ENCODE peak calls at places on chromosomes 13 and 19, in nine cellular contexts. C is gastrocnemius medialis, V is upper lobe of left lung, S is OCI-LY7, I is A673, K is H1, X is spleen, U is foreskin keratinocyte, Y is heart left ventricle. F is an unnamed sample. For H3K4me1, the result is how much of the 10 kb centered on the place peaks cover.

GRCh38 chr19:43265664-43266025 is 3.7 kb downstream of the PSG9 start:
- DNase-seq in C (no peak), V (no peak), S (no peak), I (no peak), K (no peak), X (no peak), U (peak), Y (no peak), F (no peak)

GRCh38 chr13:109626386-109627171 is 159.8 kb downstream of the IRS2 start:
- DNase-seq in C (no peak), V (no peak), S (no peak), I (no peak), K (no peak), X (no peak), U (no peak), Y (no peak), F (no peak)

GRCh38 chr19:14906711-14907110 is 20.8 kb upstream of the OR7A17 start:
- DNase-seq in C (no peak), V (no peak), S (no peak), I (no peak), K (no peak), X (no peak), U (no peak), Y (no peak), F (no peak)

GRCh38 chr13:71632721-71633120 is 234.3 kb downstream of the DACH1 start:
- DNase-seq in C (no peak), V (no peak), S (no peak), I (peak), K (no peak), X (no peak), U (no peak), Y (no peak), F (no peak)

GRCh38 chr19:51621178-51621577 is 9.0 kb downstream of the SIGLEC5 start:
- DNase-seq in C (no peak), V (peak), S (peak), I (no peak), K (no peak), X (no peak), U (no peak), Y (no peak), F (no peak)

GRCh38 chr13:109199280-109199679 is 569.9 kb downstream of the MYO16 start:
- DNase-seq in C (no peak), V (no peak), S (no peak), I (peak), K (no peak), X (no peak), U (no peak), Y (no peak), F (no peak)

GRCh38 chr13:111112196-111112595 is 2.9 kb upstream of the ARHGEF7 start:
- DNase-seq in C (no peak), V (no peak), S (no peak), I (no peak), K (no peak), X (no peak), U (no peak), Y (no peak), F (no peak)

GRCh38 chr19:8241646-8242045 is 32.5 kb downstream of the CERS4 start:
- DNase-seq in C (no peak), V (no peak), S (no peak), I (no peak), K (no peak), X (no peak), U (no peak), Y (no peak), F (no peak)

GRCh38 chr13:70905035-70905434 is 796.8 kb upstream of the KLHL1 start:
- DNase-seq in C (no peak), V (no peak), S (no peak), I (no peak), K (no peak), X (no peak), U (no peak), Y (no peak), F (no peak)

GRCh38 chr13:94999871-95000270 is 287.5 kb upstream of the SOX21 start:
- DNase-seq in C (no peak), V (no peak), S (no peak), I (no peak), K (no peak), X (no peak), U (no peak), Y (no peak), F (no peak)

GRCh38 chr19:36245210-36246005 is 30.5 kb downstream of the ZNF146 start:
- DNase-seq in C (no peak), V (no peak), S (no peak), I (peak), K (peak), X (no peak), U (no peak), Y (no peak), F (peak)

GRCh38 chr13:65966991-65967451 is 1263.1 kb downstream of the PCDH9 start:
- DNase-seq in C (no peak), V (no peak), S (peak), I (peak), K (no peak), X (no peak), U (peak), Y (no peak), F (no peak)

GRCh38 chr13:46914341-46914740 is 17.5 kb upstream of the HTR2A start:
- DNase-seq in C (no peak), V (no peak), S (no peak), I (no peak), K (no peak), X (no peak), U (peak), Y (no peak), F (no peak)

GRCh38 chr13:66266348-66266747 is 963.8 kb downstream of the PCDH9 start:
- DNase-seq in C (no peak), V (no peak), S (no peak), I (no peak), K (no peak), X (no peak), U (no peak), Y (no peak), F (no peak)

GRCh38 chr19:32606289-32606688 is 25.3 kb downstream of the PDCD5 start:
- DNase-seq in C (no peak), V (no peak), S (no peak), I (no peak), K (no peak), X (no peak), U (no peak), Y (no peak), F (no peak)

GRCh38 chr19:54352041-54352440 is 12.7 kb downstream of the LAIR1 start:
- DNase-seq in C (no peak), V (no peak), S (no peak), I (no peak), K (no peak), X (peak), U (no peak), Y (no peak), F (peak)

GRCh38 chr13:24074687-24075086 is 85.8 kb upstream of the SPATA13 start:
- DNase-seq in C (no peak), V (no peak), S (no peak), I (no peak), K (no peak), X (no peak), U (no peak), Y (no peak), F (no peak)

GRCh38 chr13:40061466-40062450 is 406.3 kb downstream of the COG6 start:
- DNase-seq in C (no peak), V (no peak), S (no peak), I (no peak), K (no peak), X (no peak), U (peak), Y (no peak), F (no peak)

GRCh38 chr13:40064723-40065122 is 409.3 kb downstream of the COG6 start:
- DNase-seq in C (no peak), V (no peak), S (no peak), I (peak), K (no peak), X (no peak), U (peak), Y (no peak), F (no peak)

GRCh38 chr13:40063743-40064142 is 408.3 kb downstream of the COG6 start:
- DNase-seq in C (no peak), V (no peak), S (no peak), I (no peak), K (no peak), X (no peak), U (no peak), Y (no peak), F (no peak)

GRCh38 chr13:40064154-40064713 is 408.8 kb downstream of the COG6 start:
- DNase-seq in C (no peak), V (no peak), S (no peak), I (no peak), K (no peak), X (no peak), U (no peak), Y (no peak), F (no peak)

DNA sequence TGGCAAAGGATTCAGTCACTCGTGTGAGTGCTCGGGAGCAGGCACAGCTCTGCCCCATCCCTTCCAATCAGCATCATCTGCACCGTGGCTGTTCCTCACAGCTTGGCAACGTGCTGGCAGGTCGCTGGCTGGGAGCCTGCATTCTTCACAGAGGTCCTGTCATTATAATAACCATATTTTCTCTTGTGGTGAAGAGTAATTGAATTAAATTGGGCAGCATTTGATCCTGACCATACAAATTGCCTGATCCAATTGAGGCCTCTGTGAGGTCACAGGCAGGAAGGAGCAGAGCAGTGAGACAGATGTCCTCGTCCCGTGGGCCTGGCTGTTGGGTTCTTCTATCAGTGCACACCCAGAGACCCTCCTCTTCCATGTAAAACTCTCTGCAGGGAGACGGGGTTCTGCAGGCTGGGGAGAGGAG is 407.8 kb downstream of the COG6 start:
- DNase-seq in C (no peak), V (no peak), S (no peak), I (no peak), K (no peak), X (no peak), U (no peak), Y (no peak), F (no peak)
- H3K4me1 ChIP-seq in C (under half), V (under half), S (under half), I (under half), K (under half), X (under half), U (under half), Y (under half), F (under half)

GRCh38 chr19:2933490-2933910 is 11.3 kb downstream of the ZNF77 start:
- DNase-seq in C (no peak), V (no peak), S (no peak), I (no peak), K (no peak), X (no peak), U (no peak), Y (no peak), F (no peak)
- TF ChIP-seq CTCF in C (no peak), V (no peak), S (no peak), I (no peak), K (no peak), X (no peak), U (no peak), Y (no peak), F (no peak)

DNA sequence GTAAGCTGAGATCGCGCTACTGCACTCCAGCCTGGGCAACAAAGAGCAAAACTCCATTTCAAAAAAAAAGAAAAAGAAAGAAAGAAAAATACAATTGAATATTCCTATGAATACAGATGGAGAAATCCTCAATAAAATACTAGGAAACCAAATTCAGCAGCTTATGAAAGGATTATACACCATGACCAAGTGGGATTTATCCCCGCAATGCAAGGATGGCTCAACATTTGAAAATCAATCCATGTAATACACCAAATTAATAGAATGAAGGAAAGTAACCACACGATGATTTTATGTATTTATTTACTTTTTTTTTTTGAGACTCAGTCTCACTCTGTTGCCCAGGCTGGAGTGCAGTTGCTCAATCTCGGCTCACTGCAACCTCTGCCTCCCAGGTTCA is 19.5 kb upstream of the TM6SF2 start:
- DNase-seq in C (no peak), V (no peak), S (no peak), I (no peak), K (no peak), X (no peak), U (no peak), Y (no peak), F (no peak)
- H3K4me1 ChIP-seq in C (under half), V (under half), S (under half), I (under half), K (under half), X (under half), U (under half), Y (under half), F (under half)

GRCh38 chr19:50357178-50358100 is 8.0 kb downstream of the NAPSA start:
- DNase-seq in C (no peak), V (peak), S (peak), I (peak), K (peak), X (peak), U (no peak), Y (peak), F (peak)
- TF ChIP-seq CTCF in C (peak), V (peak), S (peak), I (peak), K (peak), X (peak), U (peak), Y (peak), F (peak)

GRCh38 chr13:73273276-73273675 is 214.5 kb downstream of the KLF5 start:
- DNase-seq in C (no peak), V (no peak), S (no peak), I (no peak), K (no peak), X (no peak), U (no peak), Y (no peak), F (no peak)
- H3K4me1 ChIP-seq in C (under half), V (under half), S (under half), I (under half), K (under half), X (under half), U (under half), Y (under half), F (under half)

GRCh38 chr13:52868190-52868589 is 19.8 kb upstream of the PCDH8 start:
- DNase-seq in C (no peak), V (no peak), S (no peak), I (no peak), K (no peak), X (no peak), U (no peak), Y (no peak), F (no peak)

DNA sequence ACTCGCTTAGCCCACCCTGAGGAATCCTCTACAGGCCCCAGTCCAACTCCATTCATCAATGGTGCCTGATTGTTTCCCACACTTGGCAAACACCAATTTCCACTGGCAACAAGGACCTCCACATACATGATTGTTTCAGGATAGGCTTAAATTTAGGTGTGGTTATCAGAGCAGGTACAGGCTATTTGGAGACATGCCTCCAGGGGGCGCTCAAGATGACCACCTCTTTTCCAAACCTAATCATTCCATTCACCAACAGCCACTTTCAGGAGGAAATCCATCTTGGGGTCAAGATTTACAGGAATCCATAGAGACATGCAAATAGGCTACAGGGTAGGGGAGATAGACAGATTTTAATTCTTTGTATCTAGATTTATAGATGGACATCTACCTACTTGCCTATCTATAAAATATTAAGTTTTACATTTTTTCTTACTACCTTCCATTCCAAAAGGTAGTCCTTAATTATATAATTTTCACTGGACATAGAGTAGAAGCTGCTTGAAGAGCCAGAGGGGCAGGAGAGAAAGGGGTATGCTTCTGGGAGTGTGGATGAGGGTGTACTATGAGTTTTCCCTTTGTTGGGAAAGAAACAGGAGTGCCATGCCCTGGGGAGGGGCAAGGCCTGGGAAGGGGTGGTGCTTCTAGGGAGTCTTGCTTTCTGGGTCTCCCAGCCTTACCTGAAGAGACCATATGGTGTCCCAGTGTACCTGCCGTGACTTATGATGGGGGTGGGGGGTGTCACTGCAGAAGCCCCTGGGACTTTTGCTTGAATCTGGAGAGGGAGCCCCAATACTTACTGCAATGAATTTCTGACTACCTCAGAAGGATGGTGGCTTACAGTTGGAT is 14.1 kb upstream of the PCDH8 start:
- DNase-seq in C (no peak), V (no peak), S (peak), I (peak), K (peak), X (no peak), U (no peak), Y (no peak), F (no peak)
- TF ChIP-seq CTCF in C (no peak), V (no peak), S (peak), I (peak), K (peak), X (no peak), U (peak), Y (peak), F (no peak)

F was measured in kidney.